ENCODE peak calls at places on chromosomes 12 and 14, in four cellular contexts. One of them, this sample, is unnamed. For H3K9me3, the result is how much of the 10 kb centered on the place peaks cover.

GRCh38 chr14:30759172-30760125 is 114.9 kb upstream of the COCH start:
- DNase-seq in ascending aorta: no peak
- DNase-seq in adrenal gland: no peak
- DNase-seq in spleen: no peak
- DNase-seq in this sample: no peak

GRCh38 chr12:26274441-26275312 is 79.3 kb downstream of the SSPN start:
- DNase-seq in ascending aorta: peak
- DNase-seq in adrenal gland: peak
- DNase-seq in spleen: peak
- DNase-seq in this sample: no peak

GRCh38 chr12:77231548-77231947 is 166.2 kb upstream of the E2F7 start:
- DNase-seq in ascending aorta: no peak
- DNase-seq in adrenal gland: peak
- DNase-seq in spleen: no peak
- DNase-seq in this sample: no peak

GRCh38 chr12:65055874-65056273 is 65.2 kb downstream of the WIF1 start:
- DNase-seq in ascending aorta: no peak
- DNase-seq in adrenal gland: no peak
- DNase-seq in spleen: no peak
- DNase-seq in this sample: no peak

GRCh38 chr14:105917933-105918436 is 391.6 kb downstream of the TMEM121 start:
- DNase-seq in ascending aorta: no peak
- DNase-seq in adrenal gland: no peak
- DNase-seq in spleen: peak
- DNase-seq in this sample: no peak

GRCh38 chr12:55847033-55847432 is 4.3 kb upstream of the MMP19 start:
- DNase-seq in ascending aorta: peak
- DNase-seq in adrenal gland: peak
- DNase-seq in spleen: no peak
- DNase-seq in this sample: no peak

GRCh38 chr12:91432079-91432478 is 249.5 kb upstream of the DCN start:
- DNase-seq in ascending aorta: no peak
- DNase-seq in adrenal gland: no peak
- DNase-seq in spleen: no peak
- DNase-seq in this sample: no peak

GRCh38 chr14:50943261-50943942 is 881 bp downstream of the PYGL start:
- DNase-seq in ascending aorta: no peak
- DNase-seq in adrenal gland: no peak
- DNase-seq in spleen: peak
- DNase-seq in this sample: no peak

GRCh38 chr12:113818833-113819232 is 147.3 kb downstream of the RBM19 start:
- DNase-seq in ascending aorta: no peak
- DNase-seq in adrenal gland: no peak
- DNase-seq in spleen: no peak
- DNase-seq in this sample: peak

GRCh38 chr14:73788871-73789590 is 62.6 kb upstream of the PTGR2 start:
- DNase-seq in ascending aorta: no peak
- DNase-seq in adrenal gland: no peak
- DNase-seq in spleen: peak
- DNase-seq in this sample: no peak

GRCh38 chr14:92461891-92462290 is 51.7 kb upstream of the RIN3 start:
- DNase-seq in ascending aorta: no peak
- DNase-seq in adrenal gland: no peak
- DNase-seq in spleen: no peak
- DNase-seq in this sample: no peak

GRCh38 chr14:50082308-50082742 is 34.0 kb downstream of the VCPKMT start:
- DNase-seq in ascending aorta: no peak
- DNase-seq in adrenal gland: no peak
- DNase-seq in spleen: no peak
- DNase-seq in this sample: no peak

GRCh38 chr12:124734224-124734788 is 129.4 kb downstream of the SCARB1 start:
- DNase-seq in ascending aorta: no peak
- DNase-seq in adrenal gland: peak
- DNase-seq in spleen: no peak
- DNase-seq in this sample: peak

GRCh38 chr12:28998662-28999120 is 150.4 kb upstream of the FAR2 start:
- DNase-seq in ascending aorta: no peak
- DNase-seq in adrenal gland: no peak
- DNase-seq in spleen: no peak
- DNase-seq in this sample: peak

GRCh38 chr12:24038211-24038997 is 88.9 kb upstream of the SOX5 start:
- DNase-seq in ascending aorta: no peak
- DNase-seq in adrenal gland: no peak
- DNase-seq in spleen: no peak
- DNase-seq in this sample: no peak

GRCh38 chr12:27012239-27012981 is 1.8 kb downstream of the TM7SF3 start:
- DNase-seq in ascending aorta: no peak
- DNase-seq in adrenal gland: no peak
- DNase-seq in spleen: no peak
- DNase-seq in this sample: no peak

GRCh38 chr14:59254911-59255545 is 66.6 kb downstream of the DAAM1 start:
- DNase-seq in ascending aorta: no peak
- DNase-seq in adrenal gland: peak
- DNase-seq in spleen: no peak
- DNase-seq in this sample: no peak

GRCh38 chr12:56900583-56900982 is 33.6 kb downstream of the SDR9C7 start:
- DNase-seq in ascending aorta: no peak
- DNase-seq in adrenal gland: no peak
- DNase-seq in spleen: no peak
- DNase-seq in this sample: no peak

GRCh38 chr12:30025317-30025716 is 241.6 kb upstream of the TMTC1 start:
- DNase-seq in ascending aorta: no peak
- DNase-seq in adrenal gland: no peak
- DNase-seq in spleen: no peak
- DNase-seq in this sample: no peak

GRCh38 chr12:93966516-93967133 is 181.8 kb upstream of the PLXNC1 start:
- DNase-seq in ascending aorta: no peak
- DNase-seq in adrenal gland: no peak
- DNase-seq in spleen: no peak
- DNase-seq in this sample: no peak
- H3K27ac ChIP-seq in ascending aorta: no peak
- H3K27ac ChIP-seq in adrenal gland: no peak
- H3K27ac ChIP-seq in spleen: no peak
- H3K27ac ChIP-seq in this sample: no peak

DNA sequence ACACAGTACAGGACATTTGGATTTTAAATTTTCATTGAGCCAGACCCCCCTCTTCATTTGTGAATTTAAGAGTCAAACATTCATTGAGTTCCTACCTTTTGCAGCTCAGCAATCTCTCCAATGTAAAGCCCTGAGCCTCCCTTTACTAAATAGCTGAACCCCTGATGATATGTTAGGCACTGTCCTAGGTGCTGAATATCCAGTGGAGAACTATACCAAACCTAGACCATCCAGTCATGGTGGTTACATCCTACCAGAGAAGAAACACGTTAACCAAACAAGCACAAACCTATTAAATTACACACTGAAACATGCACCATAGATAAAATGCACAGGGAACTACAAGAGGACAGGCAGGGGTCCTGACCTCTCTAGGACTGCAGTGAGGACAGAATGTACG is 1585.3 kb upstream of the TMEM132C start:
- DNase-seq in ascending aorta: no peak
- DNase-seq in adrenal gland: no peak
- DNase-seq in spleen: no peak
- DNase-seq in this sample: no peak
- H3K9me3 ChIP-seq in ascending aorta: under half
- H3K9me3 ChIP-seq in adrenal gland: under half
- H3K9me3 ChIP-seq in spleen: under half
- H3K9me3 ChIP-seq in this sample: under half

GRCh38 chr14:22123188-22123560 is 449.6 kb upstream of the OR4E1 start:
- DNase-seq in ascending aorta: no peak
- DNase-seq in adrenal gland: no peak
- DNase-seq in spleen: no peak
- DNase-seq in this sample: no peak
- H3K27ac ChIP-seq in ascending aorta: no peak
- H3K27ac ChIP-seq in adrenal gland: no peak
- H3K27ac ChIP-seq in spleen: no peak
- H3K27ac ChIP-seq in this sample: no peak

DNA sequence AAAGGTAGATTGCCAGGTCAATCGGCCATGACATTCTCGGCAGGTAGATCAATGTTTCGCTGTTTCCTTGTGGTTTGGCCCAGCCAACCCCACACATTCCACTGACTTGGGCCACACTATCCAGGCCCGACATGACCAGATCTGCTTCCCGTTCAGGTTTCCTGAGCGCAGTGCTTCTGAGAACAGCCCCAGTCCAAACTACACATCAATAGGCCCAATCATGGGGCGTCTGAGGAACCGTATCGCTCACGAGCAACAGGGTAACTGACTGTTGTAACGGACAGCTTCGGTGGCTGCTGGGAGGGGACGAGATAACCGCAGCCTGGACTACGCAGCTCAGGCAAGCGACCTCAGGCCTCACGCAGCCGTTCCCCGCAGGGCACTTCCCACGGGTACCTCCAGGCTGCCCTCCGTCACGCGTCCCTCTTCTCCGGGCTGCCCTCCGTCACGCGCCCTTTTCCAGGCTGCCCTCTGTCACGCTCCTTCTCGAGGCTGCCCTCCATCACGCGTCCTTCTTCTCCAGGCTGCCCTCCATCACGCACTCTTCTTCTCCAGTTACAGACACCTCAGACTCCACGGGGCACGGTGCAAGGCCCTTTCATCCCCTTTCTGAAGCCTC is 14.7 kb downstream of the ZNF605 start:
- DNase-seq in ascending aorta: no peak
- DNase-seq in adrenal gland: no peak
- DNase-seq in spleen: no peak
- DNase-seq in this sample: no peak
- H3K9me3 ChIP-seq in ascending aorta: half or more
- H3K9me3 ChIP-seq in adrenal gland: under half
- H3K9me3 ChIP-seq in spleen: half or more
- H3K9me3 ChIP-seq in this sample: under half

GRCh38 chr14:90880282-90880681 is 64.1 kb upstream of the TTC7B start:
- DNase-seq in ascending aorta: no peak
- DNase-seq in adrenal gland: no peak
- DNase-seq in spleen: no peak
- DNase-seq in this sample: no peak

GRCh38 chr14:90886297-90886830 is 70.1 kb upstream of the TTC7B start:
- DNase-seq in ascending aorta: no peak
- DNase-seq in adrenal gland: no peak
- DNase-seq in spleen: no peak
- DNase-seq in this sample: no peak

GRCh38 chr14:90883197-90883596 is 67.0 kb upstream of the TTC7B start:
- DNase-seq in ascending aorta: no peak
- DNase-seq in adrenal gland: no peak
- DNase-seq in spleen: no peak
- DNase-seq in this sample: no peak

DNA sequence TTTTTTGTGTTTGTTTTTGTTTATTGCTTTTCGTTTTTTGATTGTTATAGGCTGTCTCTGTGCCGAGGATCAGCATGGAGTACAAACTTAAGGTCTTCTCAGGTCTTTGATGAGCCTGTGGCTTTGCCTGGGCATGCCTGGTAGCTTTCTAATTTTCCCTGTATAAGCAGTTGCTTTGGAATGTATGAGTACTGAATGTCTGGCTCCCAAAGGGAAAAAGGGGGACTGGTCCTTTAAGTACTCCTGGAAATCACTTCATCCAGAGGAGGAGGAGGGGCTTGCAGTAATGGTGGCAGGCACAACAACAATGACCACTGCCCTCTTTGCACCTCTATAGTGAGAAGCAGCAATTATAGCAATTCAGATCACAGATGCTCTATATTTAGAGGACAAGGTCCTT is 67.6 kb upstream of the TTC7B start:
- DNase-seq in ascending aorta: no peak
- DNase-seq in adrenal gland: no peak
- DNase-seq in spleen: no peak
- DNase-seq in this sample: no peak
- H3K27ac ChIP-seq in ascending aorta: no peak
- H3K27ac ChIP-seq in adrenal gland: no peak
- H3K27ac ChIP-seq in spleen: no peak
- H3K27ac ChIP-seq in this sample: no peak

GRCh38 chr14:52266782-52267181 is 716 bp upstream of the PTGDR start:
- DNase-seq in ascending aorta: no peak
- DNase-seq in adrenal gland: no peak
- DNase-seq in spleen: no peak
- DNase-seq in this sample: no peak

GRCh38 chr14:52271538-52271937 is 4.0 kb downstream of the PTGDR start:
- DNase-seq in ascending aorta: no peak
- DNase-seq in adrenal gland: no peak
- DNase-seq in spleen: no peak
- DNase-seq in this sample: no peak

GRCh38 chr14:52268191-52269061 is 928 bp downstream of the PTGDR start:
- DNase-seq in ascending aorta: no peak
- DNase-seq in adrenal gland: no peak
- DNase-seq in spleen: peak
- DNase-seq in this sample: no peak

GRCh38 chr14:52267501-52268190 is at the start of gene PTGDR:
- DNase-seq in ascending aorta: no peak
- DNase-seq in adrenal gland: no peak
- DNase-seq in spleen: peak
- DNase-seq in this sample: no peak

DNA sequence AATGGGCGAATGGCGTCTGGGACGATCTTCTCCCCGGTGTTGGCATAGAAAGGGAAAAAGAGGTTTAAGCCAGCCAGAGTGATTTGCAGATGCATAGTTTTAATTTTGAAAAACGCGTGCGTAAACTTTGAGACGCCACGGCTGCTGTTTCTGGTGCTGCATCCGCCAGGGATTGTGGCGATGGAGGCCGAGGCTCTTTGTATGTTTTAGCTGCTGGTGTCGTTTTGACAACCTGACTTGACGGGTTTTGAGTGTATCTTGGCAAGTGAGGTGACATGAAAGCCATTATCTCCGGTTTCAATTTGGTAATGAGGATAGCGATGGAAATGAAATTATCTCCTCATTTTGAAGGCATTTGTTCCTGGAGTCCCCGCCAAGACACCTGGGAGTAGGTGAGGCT is 1.6 kb downstream of the PTGDR start:
- DNase-seq in ascending aorta: no peak
- DNase-seq in adrenal gland: no peak
- DNase-seq in spleen: no peak
- DNase-seq in this sample: no peak
- H3K9me3 ChIP-seq in ascending aorta: under half
- H3K9me3 ChIP-seq in adrenal gland: under half
- H3K9me3 ChIP-seq in spleen: under half
- H3K9me3 ChIP-seq in this sample: under half

GRCh38 chr12:109460538-109460937 is 16.6 kb downstream of the KCTD10 start:
- DNase-seq in ascending aorta: no peak
- DNase-seq in adrenal gland: no peak
- DNase-seq in spleen: no peak
- DNase-seq in this sample: no peak

GRCh38 chr12:109455706-109456105 is 21.4 kb downstream of the KCTD10 start:
- DNase-seq in ascending aorta: no peak
- DNase-seq in adrenal gland: no peak
- DNase-seq in spleen: no peak
- DNase-seq in this sample: no peak

GRCh38 chr12:109459247-109459646 is 17.9 kb downstream of the KCTD10 start:
- DNase-seq in ascending aorta: no peak
- DNase-seq in adrenal gland: no peak
- DNase-seq in spleen: no peak
- DNase-seq in this sample: no peak

GRCh38 chr12:109458771-109459208 is 18.3 kb downstream of the KCTD10 start:
- DNase-seq in ascending aorta: no peak
- DNase-seq in adrenal gland: no peak
- DNase-seq in spleen: no peak
- DNase-seq in this sample: no peak

GRCh38 chr12:109458086-109458485 is 19.0 kb downstream of the KCTD10 start:
- DNase-seq in ascending aorta: no peak
- DNase-seq in adrenal gland: no peak
- DNase-seq in spleen: no peak
- DNase-seq in this sample: no peak
- H3K27ac ChIP-seq in ascending aorta: peak
- H3K27ac ChIP-seq in adrenal gland: no peak
- H3K27ac ChIP-seq in spleen: peak
- H3K27ac ChIP-seq in this sample: no peak

GRCh38 chr12:105316931-105317330 is 13.6 kb upstream of the C12orf75 start:
- DNase-seq in ascending aorta: no peak
- DNase-seq in adrenal gland: no peak
- DNase-seq in spleen: no peak
- DNase-seq in this sample: no peak
- H3K9me3 ChIP-seq in ascending aorta: under half
- H3K9me3 ChIP-seq in adrenal gland: under half
- H3K9me3 ChIP-seq in spleen: under half
- H3K9me3 ChIP-seq in this sample: under half

This sample was measured in WERI-Rb-1.